ENCODE peak calls at places on chromosomes 1 and 21, in seven cellular contexts. Z is GM06990, Y is A549, H is AG04450, F is fibroblast of mammary gland, Q is cardiac muscle cell, P is pancreas. R is an unnamed sample.

GRCh38 chr1:243416510-243416909 is 160.7 kb downstream of the SDCCAG8 start:
- DNase-seq in H (no peak), F (no peak), Y (no peak), P (no peak), Q (no peak), Z (no peak), R (no peak)

GRCh38 chr1:236284291-236284711 is 2.5 kb upstream of the ERO1B start:
- DNase-seq in Y (no peak), H (no peak), P (no peak), F (no peak), Q (no peak), Z (peak), R (no peak)

GRCh38 chr1:12172042-12172851 is 5.5 kb downstream of the TNFRSF1B start:
- DNase-seq in Q (no peak), P (no peak), H (no peak), Z (no peak), Y (no peak), F (no peak), R (no peak)

GRCh38 chr1:177239792-177240191 is 69.0 kb downstream of the BRINP2 start:
- DNase-seq in H (no peak), P (no peak), Z (no peak), F (peak), Q (no peak), Y (no peak), R (no peak)

GRCh38 chr1:110281363-110282290 is 57.5 kb upstream of the RBM15 start:
- DNase-seq in Q (no peak), Y (no peak), F (no peak), P (no peak), H (no peak), Z (no peak), R (no peak)

GRCh38 chr1:116665001-116665400 is 2.5 kb downstream of the IGSF3 start:
- DNase-seq in Q (no peak), F (no peak), Y (no peak), P (no peak), Z (no peak), H (no peak), R (no peak)

GRCh38 chr1:96808186-96808585 is 86.6 kb downstream of the PTBP2 start:
- DNase-seq in F (peak), Y (no peak), Q (peak), H (no peak), P (no peak), Z (no peak), R (no peak)

GRCh38 chr1:12153181-12153785 is 13.5 kb upstream of the TNFRSF1B start:
- DNase-seq in Q (peak), Y (no peak), H (peak), F (peak), P (no peak), Z (peak), R (no peak)

GRCh38 chr21:45818904-45819285 is 162.7 kb upstream of the COL6A1 start:
- DNase-seq in F (peak), Y (peak), H (no peak), Z (peak), P (no peak), Q (peak), R (peak)

GRCh38 chr1:235391879-235392278 is 24.7 kb downstream of the TBCE start:
- DNase-seq in Y (no peak), Q (no peak), F (no peak), Z (no peak), P (no peak), H (no peak), R (no peak)

GRCh38 chr1:244497805-244498204 is 36.7 kb downstream of the CATSPERE start:
- DNase-seq in Q (peak), Y (no peak), P (no peak), H (no peak), Z (no peak), F (peak), R (no peak)

GRCh38 chr1:53463961-53464899 is 5.0 kb downstream of the DMRTB1 start:
- DNase-seq in P (no peak), Q (no peak), H (no peak), Y (no peak), F (no peak), Z (no peak), R (no peak)

GRCh38 chr1:1431845-1432565 is 3.5 kb upstream of the VWA1 start:
- DNase-seq in P (peak), Y (no peak), F (no peak), Z (no peak), Q (peak), H (no peak), R (no peak)

GRCh38 chr21:34260598-34260997 is 103.2 kb upstream of the KCNE2 start:
- DNase-seq in H (no peak), Q (no peak), P (no peak), Y (no peak), F (no peak), Z (no peak), R (no peak)

GRCh38 chr1:22318279-22318983 is 133.2 kb upstream of the ZBTB40 start:
- DNase-seq in P (no peak), Y (no peak), Q (no peak), H (no peak), Z (no peak), F (no peak), R (no peak)

GRCh38 chr1:161359316-161359715 is 8.4 kb downstream of the CFAP126 start:
- DNase-seq in Y (no peak), P (no peak), H (no peak), Q (no peak), F (no peak), Z (no peak), R (no peak)

GRCh38 chr1:145720556-145720877 is 1.2 kb downstream of the CD160 start:
- DNase-seq in F (peak), Q (peak), Y (no peak), H (peak), P (no peak), Z (no peak), R (peak)

GRCh38 chr1:192067360-192067759 is 90.9 kb upstream of the RGS18 start:
- DNase-seq in P (no peak), Z (no peak), F (no peak), H (peak), Q (no peak), Y (no peak), R (no peak)

GRCh38 chr1:36520056-36520455 is 37.3 kb upstream of the CSF3R start:
- DNase-seq in F (no peak), Q (no peak), P (no peak), H (no peak), Y (no peak), Z (no peak), R (no peak)

GRCh38 chr1:46166521-46167462 is 8.1 kb upstream of the TSPAN1 start:
- DNase-seq in H (no peak), Z (peak), P (no peak), Q (no peak), F (no peak), Y (no peak), R (no peak)

GRCh38 chr1:12386130-12386529 is 156.3 kb downstream of the VPS13D start:
- DNase-seq in H (no peak), F (no peak), Q (no peak), Y (no peak), Z (no peak), P (no peak), R (peak)

DNA sequence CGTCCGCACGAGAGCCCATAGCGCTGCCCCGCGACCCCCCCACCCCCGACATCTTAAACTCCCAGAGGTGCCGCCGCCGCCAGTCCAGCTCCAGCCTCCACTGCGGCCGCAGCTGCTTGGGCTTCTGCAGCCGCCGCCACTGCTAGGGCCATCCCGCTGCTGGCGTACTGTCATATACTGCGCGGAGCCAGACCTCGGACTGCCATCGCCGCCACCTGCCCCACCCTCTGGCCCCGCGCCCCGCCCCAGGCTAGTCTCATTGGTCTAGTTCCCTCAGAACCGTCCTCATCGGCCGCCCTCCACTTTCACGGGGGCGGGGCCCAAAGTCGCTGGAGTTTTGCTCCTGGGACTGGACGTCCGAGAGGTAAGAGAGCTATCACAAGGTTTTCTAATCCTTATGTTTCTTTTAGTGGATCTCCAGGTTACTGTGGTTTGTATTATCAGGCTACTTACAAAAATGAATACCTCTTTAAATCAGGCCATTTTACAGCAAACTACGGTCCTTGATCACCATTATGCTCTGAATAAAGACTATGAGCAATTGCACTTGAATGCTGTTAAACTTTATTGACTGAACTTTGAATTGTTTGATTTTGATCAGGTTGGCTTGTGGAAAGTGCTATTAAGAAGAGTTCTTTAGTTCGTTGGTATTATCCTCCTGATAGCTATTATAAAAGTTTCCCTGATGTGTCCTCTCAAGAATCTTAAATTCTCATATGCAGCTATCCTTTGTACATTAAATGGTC is 2.8 kb upstream of the CD1D start:
- DNase-seq in Z (peak), Q (peak), H (no peak), P (peak), F (peak), Y (peak), R (peak)
- H3K4me3 ChIP-seq in Z (no peak), Q (peak), H (peak), P (no peak), F (peak), Y (peak), R (peak)

GRCh38 chr1:32899586-32900296 is 1.4 kb downstream of the TMEM54 start:
- DNase-seq in Y (no peak), Z (no peak), H (no peak), Q (no peak), P (no peak), F (no peak), R (no peak)

GRCh38 chr1:32901823-32902534 is 790 bp upstream of the TMEM54 start:
- DNase-seq in H (no peak), Q (no peak), F (no peak), Z (no peak), Y (no peak), P (no peak), R (no peak)

GRCh38 chr1:32900956-32901822 is at the start of gene TMEM54:
- DNase-seq in Q (no peak), Z (no peak), F (peak), Y (no peak), P (peak), H (no peak), R (no peak)

GRCh38 chr1:32898958-32899357 is 2.2 kb downstream of the TMEM54 start:
- DNase-seq in Z (no peak), F (no peak), Q (no peak), Y (no peak), H (no peak), P (no peak), R (no peak)

DNA sequence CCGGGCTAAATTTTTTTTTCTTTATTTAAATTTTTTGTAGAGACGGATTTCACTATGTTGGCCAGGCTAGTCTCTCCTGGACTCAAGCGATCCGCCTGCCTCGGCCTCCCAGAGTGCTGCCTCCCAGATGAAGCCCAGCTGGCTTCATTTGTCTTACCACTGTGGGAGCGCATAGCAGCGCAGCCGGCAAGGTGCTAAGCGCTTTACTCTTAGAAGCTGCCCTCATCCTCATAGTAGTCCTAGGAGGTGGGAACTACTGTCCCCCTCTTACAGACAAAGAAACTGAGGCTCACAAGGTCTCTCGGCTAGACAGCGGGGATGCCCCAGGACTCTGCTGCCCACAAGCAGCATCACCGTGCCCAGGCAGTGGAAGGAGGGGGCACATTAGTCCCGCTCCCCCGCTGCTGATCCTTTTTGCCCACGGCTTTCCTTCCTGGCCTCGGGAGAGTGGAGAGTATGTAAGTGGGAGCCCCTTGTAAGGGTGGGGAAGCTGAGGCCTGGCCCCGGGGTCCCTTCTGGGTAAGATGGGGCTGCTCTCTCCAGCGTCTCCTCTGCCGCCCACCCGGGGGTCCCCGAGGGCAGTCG is 726 bp downstream of the TMEM54 start:
- DNase-seq in H (no peak), P (no peak), F (no peak), Z (no peak), Y (no peak), Q (peak), R (no peak)
- H3K4me3 ChIP-seq in H (peak), P (peak), F (peak), Z (no peak), Y (peak), Q (peak), R (peak)

DNA sequence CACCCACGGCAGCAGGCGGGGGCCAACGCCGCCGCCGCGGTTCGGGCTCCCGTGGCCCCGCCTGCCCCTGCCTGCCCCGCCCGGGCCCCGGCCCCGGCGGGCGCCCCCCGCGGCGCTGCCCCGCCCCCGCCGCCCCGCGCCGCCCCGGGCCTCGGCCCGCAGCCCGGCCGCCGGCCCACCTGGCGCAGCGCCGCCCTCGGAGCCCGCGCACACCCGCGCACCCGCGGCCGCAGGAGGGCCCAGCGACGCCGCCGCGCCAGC is at the start of gene WNT3A:
- DNase-seq in Z (no peak), F (no peak), H (no peak), Y (no peak), Q (no peak), P (no peak), R (no peak)
- H3K4me3 ChIP-seq in Z (no peak), F (no peak), H (no peak), Y (peak), Q (peak), P (no peak), R (no peak)

GRCh38 chr1:166164646-166164994 is 2.2 kb downstream of the FAM78B start:
- DNase-seq in H (no peak), Y (no peak), F (no peak), Q (no peak), P (no peak), Z (no peak), R (no peak)
- H3K4me3 ChIP-seq in H (no peak), Y (no peak), F (no peak), Q (no peak), P (no peak), Z (peak), R (no peak)

R was measured in kidney epithelial cell.